ENCODE peak calls at places on chromosomes 3 and 15, in five cellular contexts. W, Z, R, C and E are unnamed samples. For H3K4me1, the result is how much of the 10 kb centered on the place peaks cover.

GRCh38 chr15:56798639-56799038 is 65.3 kb upstream of the ZNF280D start:
- DNase-seq in W (no peak), Z (no peak), C (no peak), R (no peak), E (no peak)

GRCh38 chr3:155323063-155323666 is 29.7 kb upstream of the STRIT1 start:
- DNase-seq in C (peak), Z (peak), R (peak), W (no peak), E (no peak)

GRCh38 chr15:68589783-68590710 is 11.3 kb downstream of the CORO2B start:
- DNase-seq in C (no peak), Z (no peak), R (no peak), W (peak), E (no peak)

GRCh38 chr3:159929181-159929893 is 59.3 kb upstream of the IL12A start:
- DNase-seq in W (no peak), C (peak), R (peak), Z (no peak), E (peak)

GRCh38 chr15:76336254-76337046 is at the start of gene ISL2:
- DNase-seq in C (peak), W (peak), Z (peak), R (peak), E (peak)

GRCh38 chr3:61876797-61877196 is 315.4 kb downstream of the PTPRG start:
- DNase-seq in R (no peak), C (no peak), W (peak), Z (no peak), E (no peak)

GRCh38 chr3:170622369-170623159 is 36.7 kb upstream of the SLC7A14 start:
- DNase-seq in C (no peak), Z (no peak), W (peak), R (peak), E (no peak)

GRCh38 chr3:71011565-71012287 is 571.8 kb downstream of the FOXP1 start:
- DNase-seq in R (no peak), C (no peak), W (no peak), Z (no peak), E (no peak)

GRCh38 chr15:94584833-94585244 is 353.5 kb downstream of the MCTP2 start:
- DNase-seq in W (no peak), Z (no peak), C (no peak), R (no peak), E (no peak)

GRCh38 chr3:132488136-132488535 is 70.8 kb downstream of the DNAJC13 start:
- DNase-seq in Z (no peak), W (no peak), C (no peak), R (no peak), E (no peak)

GRCh38 chr15:80567721-80568157 is 127.4 kb upstream of the ABHD17C start:
- DNase-seq in R (peak), C (peak), Z (peak), W (peak), E (no peak)

GRCh38 chr3:114565201-114565600 is 271.4 kb downstream of the TIGIT start:
- DNase-seq in R (no peak), Z (no peak), C (peak), W (no peak), E (no peak)

GRCh38 chr3:30872879-30873278 is 21.6 kb downstream of the GADL1 start:
- DNase-seq in W (no peak), Z (no peak), C (no peak), R (no peak), E (no peak)

GRCh38 chr3:69888040-69888945 is 111.2 kb upstream of the SAMMSON start:
- DNase-seq in R (no peak), C (no peak), W (no peak), Z (no peak), E (no peak)

GRCh38 chr3:43638594-43639447 is 17.0 kb upstream of the ANO10 start:
- DNase-seq in W (no peak), R (no peak), C (peak), Z (peak), E (peak)

GRCh38 chr15:90644946-90645725 is 72.0 kb upstream of the BLM start:
- DNase-seq in C (no peak), Z (no peak), W (no peak), R (no peak), E (peak)

GRCh38 chr3:60048447-60048848 is 998.6 kb upstream of the CFAP20DC start:
- DNase-seq in C (no peak), W (no peak), Z (no peak), R (no peak), E (no peak)

GRCh38 chr3:111087924-111088469 is 16.4 kb downstream of the NECTIN3 start:
- DNase-seq in R (no peak), Z (peak), C (no peak), W (no peak), E (no peak)

GRCh38 chr3:143737065-143737464 is 111.2 kb downstream of the SLC9A9 start:
- DNase-seq in W (no peak), C (no peak), Z (no peak), R (no peak), E (no peak)

GRCh38 chr15:79195802-79196201 is 86.7 kb upstream of the ANKRD34C start:
- DNase-seq in C (no peak), W (no peak), Z (peak), R (no peak), E (no peak)

GRCh38 chr15:43800286-43801136 is at the start of gene HYPK:
- DNase-seq in Z (peak), W (peak), R (peak), C (peak), E (peak)

GRCh38 chr3:10322355-10322715 is 1.4 kb upstream of the SEC13 start:
- DNase-seq in R (no peak), W (no peak), Z (no peak), C (no peak), E (no peak)

GRCh38 chr3:191963182-191963581 is 502.2 kb downstream of the PYDC2 start:
- DNase-seq in W (no peak), C (no peak), R (no peak), Z (peak), E (no peak)

DNA sequence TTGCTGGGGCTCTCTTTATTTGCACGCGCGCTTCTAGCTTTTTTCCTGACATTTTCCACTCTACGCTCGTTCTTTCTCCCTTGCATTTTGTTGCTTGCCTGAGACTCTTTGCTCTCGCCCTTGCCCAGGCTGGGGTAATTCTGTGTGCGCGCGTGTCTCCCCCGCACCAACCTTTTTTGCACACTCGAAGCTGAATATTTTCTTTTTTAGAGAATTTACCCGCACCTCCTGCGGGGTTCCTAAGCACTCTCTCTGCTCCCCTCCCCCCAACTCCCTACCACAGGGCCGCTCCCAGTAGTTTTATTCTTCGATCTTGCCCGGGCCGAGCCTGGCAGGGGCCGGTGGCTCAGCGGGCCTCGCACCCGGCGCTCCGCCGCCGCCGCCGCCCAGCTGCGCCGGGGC is 732 bp downstream of the FAM43A start:
- DNase-seq in W (peak), C (no peak), Z (no peak), R (no peak), E (no peak)
- H3K4me1 ChIP-seq in W (under half), C (half or more), Z (under half), R (half or more), E (half or more)

GRCh38 chr15:33154366-33155166 is 39.9 kb downstream of the FMN1 start:
- DNase-seq in C (peak), R (no peak), W (peak), Z (no peak), E (peak)
- H3K4me3 ChIP-seq in C (no peak), R (no peak), W (peak), Z (no peak), E (peak)

GRCh38 chr3:4827767-4828166 is 151.5 kb upstream of the BHLHE40 start:
- DNase-seq in C (no peak), W (no peak), R (no peak), Z (no peak), E (no peak)
- H3K27ac ChIP-seq in C (peak), W (no peak), R (no peak), Z (no peak), E (peak)

DNA sequence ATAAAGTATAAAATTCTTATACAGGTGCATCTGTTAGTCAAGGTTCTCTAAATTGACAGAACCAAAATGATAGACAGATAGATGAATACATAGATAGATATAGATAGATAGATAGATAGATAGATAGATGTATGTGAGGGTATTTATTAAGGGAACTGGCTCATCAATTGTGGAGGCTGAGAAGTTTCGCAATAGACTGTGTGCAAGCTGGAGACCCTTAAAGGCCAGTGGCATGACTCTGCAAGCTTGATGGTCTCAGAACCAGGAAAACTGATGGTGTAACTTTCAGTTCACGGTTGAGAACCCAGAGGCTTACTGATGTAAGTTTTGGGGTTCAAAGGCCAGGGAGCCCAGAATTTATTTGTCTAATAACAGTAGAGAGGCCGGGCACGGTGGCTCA is 1123.7 kb upstream of the CADM2 start:
- DNase-seq in Z (no peak), R (no peak), W (no peak), C (no peak), E (no peak)
- H3K4me1 ChIP-seq in Z (under half), R (under half), W (under half), C (under half), E (under half)

GRCh38 chr3:167750273-167750971 is 14.9 kb downstream of the SERPINI1 start:
- DNase-seq in Z (no peak), W (no peak), C (no peak), R (no peak), E (no peak)
- H3K4me3 ChIP-seq in Z (no peak), W (no peak), C (no peak), R (no peak), E (no peak)